ENCODE peak calls at places on chromosomes 16 and 17, in five cellular contexts. F, T, S, Q and U are unnamed samples.

GRCh38 chr17:55432358-55433028 is 10.9 kb upstream of the MMD start:
- DNase-seq in T (no peak), Q (no peak), F (no peak), S (no peak), U (no peak)

GRCh38 chr16:802461-802860 is 1.9 kb upstream of the GNG13 start:
- DNase-seq in S (no peak), F (no peak), Q (no peak), T (no peak), U (no peak)

GRCh38 chr17:9473716-9474115 is 101.9 kb downstream of the STX8 start:
- DNase-seq in F (no peak), Q (no peak), T (peak), S (peak), U (peak)

GRCh38 chr16:10180771-10181163 is 1.5 kb downstream of the GRIN2A start:
- DNase-seq in S (peak), Q (peak), T (peak), F (no peak), U (no peak)

GRCh38 chr16:2905988-2906387 is 5.7 kb upstream of the FLYWCH1 start:
- DNase-seq in T (no peak), Q (no peak), F (no peak), S (no peak), U (no peak)

GRCh38 chr17:32783602-32784001 is 93.3 kb downstream of the MYO1D start:
- DNase-seq in T (peak), S (peak), Q (no peak), F (peak), U (peak)

GRCh38 chr17:9110501-9110900 is 89.2 kb downstream of the NTN1 start:
- DNase-seq in S (no peak), Q (no peak), T (no peak), F (no peak), U (no peak)

GRCh38 chr17:43033947-43034622 is 9.1 kb downstream of the RND2 start:
- DNase-seq in T (no peak), S (no peak), Q (no peak), F (no peak), U (no peak)

GRCh38 chr16:56927471-56927870 is 4.5 kb upstream of the HERPUD1 start:
- DNase-seq in T (no peak), F (no peak), S (no peak), Q (no peak), U (no peak)

GRCh38 chr16:56918467-56919012 is 13.4 kb upstream of the HERPUD1 start:
- DNase-seq in S (no peak), F (no peak), Q (no peak), T (no peak), U (no peak)

GRCh38 chr16:56921571-56921970 is 10.4 kb upstream of the HERPUD1 start:
- DNase-seq in T (no peak), F (no peak), Q (no peak), S (no peak), U (no peak)

GRCh38 chr16:56919099-56919800 is 12.7 kb upstream of the HERPUD1 start:
- DNase-seq in F (no peak), S (peak), Q (no peak), T (no peak), U (no peak)

GRCh38 chr16:56923481-56923880 is 8.5 kb upstream of the HERPUD1 start:
- DNase-seq in T (no peak), F (no peak), S (no peak), Q (no peak), U (no peak)
- TF ChIP-seq RAD21 in T (no peak), F (no peak), S (no peak), Q (no peak), U (no peak)

GRCh38 chr17:17304521-17304985 is 1.4 kb downstream of the NT5M start:
- DNase-seq in Q (no peak), F (no peak), T (no peak), S (no peak), U (no peak)
- TF ChIP-seq RAD21 in Q (no peak), F (no peak), T (no peak), S (no peak), U (no peak)

DNA sequence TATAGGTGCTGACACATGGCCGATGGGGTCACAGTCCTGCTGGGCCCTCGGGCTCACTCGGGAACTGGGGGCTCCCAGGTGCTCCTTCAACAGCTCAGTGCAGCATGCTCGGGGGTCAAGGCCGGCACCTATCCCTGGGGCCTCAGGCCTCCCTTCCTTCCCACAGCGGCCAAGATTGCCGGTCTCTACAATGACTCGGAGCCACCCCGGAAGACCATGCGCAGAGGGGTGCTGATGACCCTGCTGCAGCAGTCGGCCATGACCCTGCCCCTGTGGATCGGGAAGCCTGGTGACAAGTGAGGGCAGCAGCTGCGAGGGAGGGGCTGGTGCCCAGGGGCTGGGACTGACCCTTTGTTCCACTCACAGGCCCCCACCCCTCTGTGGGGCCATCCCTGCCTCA is 6.9 kb downstream of the SULT1A2 start:
- DNase-seq in F (no peak), T (no peak), Q (no peak), S (no peak), U (no peak)
- TF ChIP-seq RAD21 in F (no peak), T (no peak), Q (no peak), S (no peak), U (no peak)

DNA sequence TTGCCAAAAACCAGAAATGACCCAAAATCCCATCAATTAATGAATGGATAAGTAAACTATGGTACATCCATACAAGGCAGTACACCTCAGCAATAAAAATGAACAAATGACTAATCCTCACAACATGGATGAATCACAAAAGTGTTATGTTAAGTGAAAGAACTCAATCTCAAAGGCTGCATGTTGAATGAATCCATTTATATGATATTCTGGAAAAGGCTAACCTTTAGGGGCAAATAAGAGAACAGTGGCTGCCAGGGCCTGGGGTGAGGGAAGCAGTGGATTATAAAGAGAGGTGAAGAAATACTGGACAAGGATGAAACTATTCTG is 46.1 kb upstream of the MSI2 start:
- DNase-seq in T (no peak), S (no peak), F (peak), Q (no peak), U (no peak)
- TF ChIP-seq RAD21 in T (no peak), S (no peak), F (peak), Q (no peak), U (no peak)

DNA sequence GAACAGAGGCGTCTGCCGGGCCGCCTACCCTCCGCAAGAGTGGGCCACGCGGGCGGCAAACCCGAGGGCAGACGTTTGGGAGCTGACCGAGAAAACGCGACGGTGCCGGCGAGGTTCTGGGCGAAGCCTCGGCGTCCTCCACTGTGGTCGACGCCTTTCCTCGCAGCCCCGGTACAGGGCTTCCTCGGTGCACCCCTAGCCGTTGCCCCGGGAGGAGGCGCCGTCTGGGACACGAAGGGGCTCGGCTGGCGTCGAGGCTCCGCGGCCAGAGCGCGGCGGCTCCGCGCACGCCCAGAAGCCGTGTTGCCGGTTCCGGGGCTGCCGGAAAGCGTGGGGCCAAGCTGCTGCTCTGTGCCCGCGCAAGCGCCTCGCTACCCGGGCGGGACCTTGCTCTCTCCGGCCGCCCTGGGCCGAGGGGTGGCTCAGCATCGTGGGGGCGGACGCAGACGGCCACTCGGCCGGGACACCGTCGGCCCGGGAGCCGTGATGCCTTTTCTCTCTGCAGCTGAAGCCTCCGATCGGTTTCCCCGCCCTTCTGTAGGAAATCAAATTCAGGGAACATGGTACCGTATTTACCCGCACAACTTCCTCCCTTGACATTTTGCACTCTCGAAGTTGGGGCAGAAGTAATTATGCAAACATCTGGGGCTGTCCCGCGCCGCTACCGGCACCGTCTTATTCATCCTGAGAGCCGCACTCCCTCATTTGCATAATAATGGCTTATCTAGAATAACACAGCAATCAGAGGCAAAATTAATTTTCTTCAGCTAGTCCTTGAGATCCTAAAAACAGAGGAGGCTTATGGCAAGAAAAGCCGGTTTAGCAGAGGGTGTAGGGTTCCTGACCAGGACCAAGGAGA is 7.3 kb upstream of the CBX8 start:
- DNase-seq in S (no peak), Q (peak), T (no peak), F (no peak), U (no peak)
- TF ChIP-seq RAD21 in S (no peak), Q (no peak), T (no peak), F (no peak), U (no peak)

DNA sequence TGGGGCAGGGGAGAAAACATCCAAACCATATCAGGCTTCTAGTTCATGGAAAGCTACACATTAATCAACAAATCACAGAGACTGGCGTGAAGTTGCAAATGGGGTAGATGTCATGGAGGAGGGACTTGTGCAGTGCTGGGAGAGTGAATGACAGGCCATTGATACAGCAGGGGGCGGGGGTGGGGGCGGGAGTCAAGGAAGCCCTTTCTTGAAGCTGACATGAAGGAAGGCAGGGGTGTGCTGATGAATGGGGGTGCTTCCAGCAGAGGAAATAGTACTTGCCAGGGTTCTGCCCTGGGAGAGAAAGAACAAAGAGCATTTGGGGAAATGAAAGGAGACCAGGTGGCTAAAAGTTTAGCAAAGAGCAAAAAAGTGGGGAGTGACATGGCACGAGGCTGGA is 269.9 kb downstream of the SHISA9 start:
- DNase-seq in F (no peak), S (no peak), Q (no peak), T (no peak), U (no peak)
- TF ChIP-seq RAD21 in F (no peak), S (no peak), Q (no peak), T (no peak), U (no peak)

GRCh38 chr17:65072577-65073178 is 16.1 kb upstream of the GNA13 start:
- DNase-seq in S (peak), T (peak), Q (no peak), F (peak), U (no peak)

GRCh38 chr17:65079489-65079900 is 23.0 kb upstream of the GNA13 start:
- DNase-seq in F (no peak), Q (no peak), S (no peak), T (no peak), U (no peak)

GRCh38 chr17:65074778-65075250 is 18.3 kb upstream of the GNA13 start:
- DNase-seq in Q (no peak), S (peak), F (no peak), T (peak), U (peak)

GRCh38 chr17:65081439-65081838 is 24.9 kb upstream of the GNA13 start:
- DNase-seq in S (no peak), Q (no peak), F (no peak), T (no peak), U (no peak)

DNA sequence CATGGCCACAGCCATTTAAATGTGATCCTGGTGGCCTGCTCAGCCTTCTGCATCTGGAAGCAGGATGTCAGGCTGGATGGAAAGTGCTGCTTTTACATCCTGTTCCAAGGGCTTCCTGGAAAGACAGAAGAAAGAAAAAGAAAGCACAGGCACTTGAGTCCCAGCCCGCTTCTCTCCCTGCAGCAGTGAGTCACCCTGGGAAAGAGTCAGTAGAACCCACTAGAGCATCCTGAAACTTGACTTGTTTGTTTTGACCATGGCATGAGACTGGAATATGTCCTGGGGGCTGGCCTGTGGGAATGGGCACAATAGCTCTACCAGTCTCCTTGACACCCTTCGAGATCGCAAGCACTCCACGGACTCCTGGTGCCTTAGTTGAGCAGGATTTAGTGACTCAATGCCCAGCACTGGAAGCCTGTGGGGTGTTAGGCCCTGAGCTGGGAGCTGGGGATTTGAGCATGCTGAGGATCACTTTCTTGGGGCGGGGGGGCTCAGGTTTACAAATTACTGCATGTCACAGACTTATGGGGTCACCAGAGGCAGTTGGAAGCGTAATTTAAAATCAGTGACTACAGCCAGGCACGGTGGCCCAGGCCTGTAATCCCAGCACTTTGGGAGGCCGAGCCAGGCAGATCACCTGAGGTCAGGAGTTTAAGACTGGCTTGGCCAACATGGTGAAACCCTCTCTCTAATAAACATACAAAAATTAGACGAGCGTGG is 22.1 kb upstream of the GNA13 start:
- DNase-seq in F (no peak), Q (no peak), S (no peak), T (no peak), U (peak)
- TF ChIP-seq RAD21 in F (no peak), Q (no peak), S (no peak), T (no peak), U (no peak)

DNA sequence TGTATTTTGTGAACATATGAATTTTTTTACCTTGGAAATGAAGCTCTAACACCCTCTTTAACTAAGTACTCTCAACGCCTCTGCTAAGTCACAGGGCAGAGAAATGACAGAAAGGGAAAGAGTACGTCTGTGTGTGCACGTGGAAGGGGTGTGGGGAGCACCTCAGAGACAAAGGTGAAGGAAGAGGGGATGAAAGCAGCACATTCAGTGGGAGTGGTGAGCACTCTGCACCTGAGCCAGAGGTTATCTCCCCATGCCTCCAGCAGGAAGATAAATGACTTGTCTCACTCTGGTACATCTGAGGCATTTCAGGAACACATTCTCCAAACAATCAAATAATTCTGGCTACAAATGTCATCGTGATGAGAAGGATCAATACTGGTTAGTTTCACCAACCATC is 15.0 kb downstream of the GNA13 start:
- DNase-seq in Q (no peak), T (no peak), F (no peak), S (no peak), U (no peak)
- TF ChIP-seq RAD21 in Q (no peak), T (no peak), F (no peak), S (no peak), U (no peak)

DNA sequence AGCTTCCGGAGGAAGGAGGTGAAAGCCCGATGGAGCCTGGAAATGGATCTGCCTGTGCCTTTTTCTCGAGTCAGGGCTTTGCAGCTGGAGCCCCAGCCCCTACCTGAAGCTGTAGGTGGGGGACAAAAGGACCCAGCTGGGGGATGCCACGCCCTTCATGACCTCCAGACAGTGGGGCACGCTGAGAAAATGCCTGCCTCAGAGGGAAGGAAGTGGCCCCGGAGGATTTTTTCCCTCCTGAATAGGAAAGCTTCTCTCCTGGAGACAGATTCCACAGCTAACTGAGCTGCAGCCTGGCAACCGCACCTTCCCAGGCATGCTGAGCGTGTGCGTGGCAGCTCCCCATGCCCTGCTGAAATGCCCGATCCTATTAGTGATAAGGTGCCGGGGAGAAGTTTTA is 58.0 kb downstream of the AIPL1 start:
- DNase-seq in S (no peak), Q (no peak), F (no peak), T (no peak), U (no peak)
- TF ChIP-seq RAD21 in S (no peak), Q (no peak), F (no peak), T (no peak), U (no peak)

GRCh38 chr17:5558815-5559785 is 25.2 kb downstream of the NLRP1 start:
- DNase-seq in F (no peak), S (no peak), Q (no peak), T (no peak), U (no peak)
- TF ChIP-seq RAD21 in F (no peak), S (no peak), Q (no peak), T (no peak), U (no peak)